ENCODE peak calls at places on chromosomes 1 and 21, in six cellular contexts. S is GM12891, D is H1, T is K562, V is GM12878, W is HepG2. F is an unnamed sample.

GRCh38 chr1:181910905-181911304 is 150.6 kb downstream of the ZNF648 start:
- DNase-seq in V (no peak), S (no peak), W (no peak), T (peak), D (no peak), F (no peak)

GRCh38 chr1:64136749-64137568 is 66.5 kb upstream of the UBE2U start:
- DNase-seq in V (peak), W (peak), D (peak), T (peak), S (peak), F (peak)

GRCh38 chr21:42623684-42624083 is 29.7 kb upstream of the PDE9A start:
- DNase-seq in D (no peak), W (no peak), T (no peak), S (no peak), V (no peak), F (no peak)

GRCh38 chr1:56788102-56788501 is 31.1 kb downstream of the FYB2 start:
- DNase-seq in D (no peak), V (no peak), T (no peak), W (peak), S (no peak), F (no peak)

GRCh38 chr1:43152866-43153265 is 19.2 kb downstream of the EBNA1BP2 start:
- DNase-seq in S (no peak), D (no peak), T (no peak), W (no peak), V (no peak), F (no peak)

GRCh38 chr1:77273891-77274290 is 7.9 kb upstream of the AK5 start:
- DNase-seq in W (no peak), V (no peak), T (no peak), D (no peak), S (no peak), F (no peak)

GRCh38 chr1:18569251-18569650 is 61.4 kb upstream of the PAX7 start:
- DNase-seq in S (no peak), T (no peak), V (no peak), D (no peak), W (no peak), F (no peak)

GRCh38 chr1:218878369-218878768 is 295.3 kb upstream of the LYPLAL1 start:
- DNase-seq in V (no peak), T (no peak), D (no peak), S (no peak), W (no peak), F (no peak)

GRCh38 chr1:16984717-16985116 is 4.3 kb upstream of the MFAP2 start:
- DNase-seq in T (no peak), V (no peak), D (no peak), W (no peak), S (no peak), F (no peak)

GRCh38 chr1:25804244-25804963 is 4.4 kb downstream of the SELENON start:
- DNase-seq in W (no peak), S (no peak), V (no peak), T (no peak), D (no peak), F (peak)

GRCh38 chr1:23544444-23545389 is 13.7 kb upstream of the E2F2 start:
- DNase-seq in T (peak), V (no peak), W (peak), D (no peak), S (no peak), F (no peak)
- TF ChIP-seq TAF1 in T (no peak), V (no peak), W (no peak), D (no peak), S (no peak), F (no peak)

DNA sequence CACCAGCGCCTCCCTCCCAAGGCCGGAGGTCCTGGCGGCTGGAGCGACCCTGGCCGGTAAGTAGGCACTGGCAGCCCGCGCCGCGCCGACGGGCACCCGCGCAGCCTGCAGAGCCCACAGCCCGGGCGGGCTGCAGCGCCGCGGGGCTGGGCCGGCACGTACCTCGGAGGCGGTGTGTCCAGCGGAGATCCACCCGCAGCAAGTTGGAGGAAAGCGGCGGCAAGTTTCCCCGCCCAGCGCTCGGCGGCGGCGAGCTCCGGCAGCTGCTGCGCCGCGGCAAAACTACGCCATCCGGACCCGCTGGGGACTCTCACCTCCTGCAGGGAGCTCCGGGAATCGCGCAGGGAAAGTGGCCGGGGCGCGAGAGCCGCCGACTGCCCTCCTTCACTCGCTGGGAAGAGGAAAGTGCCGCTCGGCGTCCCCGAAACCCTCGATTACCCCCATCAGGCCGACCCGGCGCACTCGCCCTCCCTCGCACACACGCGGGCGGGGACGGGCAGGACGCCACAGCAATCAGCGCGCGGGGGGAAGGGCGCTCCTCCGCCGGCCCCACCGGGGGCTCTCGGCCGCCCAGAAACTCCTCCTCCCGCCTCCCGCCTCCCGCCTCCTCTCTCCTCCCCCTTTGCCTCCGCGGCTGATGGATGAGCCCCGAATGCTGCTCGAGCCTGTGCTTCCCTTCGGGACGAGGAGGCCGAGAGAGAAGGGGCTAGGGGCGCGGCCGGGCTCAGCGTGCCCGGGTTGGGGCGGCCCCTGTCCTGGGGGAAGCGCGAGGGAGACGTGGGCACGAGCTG is at the start of gene TGFBR3:
- DNase-seq in W (peak), D (no peak), S (peak), T (peak), V (no peak), F (peak)
- TF ChIP-seq POLR2A in W (peak), D (peak), S (peak), T (peak), V (peak), F (peak)

GRCh38 chr1:200838676-200839445 is 33.9 kb upstream of the GPR25 start:
- DNase-seq in D (no peak), W (no peak), V (no peak), T (no peak), S (no peak), F (no peak)
- TF ChIP-seq TAF1 in D (no peak), W (no peak), V (no peak), T (no peak), S (no peak), F (no peak)

GRCh38 chr1:15540201-15540600 is 13.6 kb downstream of the DNAJC16 start:
- DNase-seq in V (no peak), T (no peak), S (no peak), W (no peak), D (no peak), F (no peak)

GRCh38 chr1:15541231-15541792 is 14.7 kb downstream of the DNAJC16 start:
- DNase-seq in W (no peak), S (no peak), V (no peak), D (no peak), T (no peak), F (no peak)

GRCh38 chr1:15546641-15547040 is 20.0 kb downstream of the DNAJC16 start:
- DNase-seq in V (no peak), D (no peak), T (no peak), S (no peak), W (no peak), F (no peak)

GRCh38 chr1:15543589-15544568 is 17.2 kb downstream of the DNAJC16 start:
- DNase-seq in T (peak), W (no peak), D (no peak), V (no peak), S (no peak), F (no peak)

GRCh38 chr1:15542685-15543588 is 16.3 kb downstream of the DNAJC16 start:
- DNase-seq in W (no peak), V (no peak), S (no peak), T (no peak), D (no peak), F (no peak)
- TF ChIP-seq POLR2A in W (no peak), V (no peak), S (no peak), T (no peak), D (no peak), F (no peak)

GRCh38 chr1:14787604-14788003 is 189.1 kb downstream of the KAZN start:
- DNase-seq in T (no peak), V (no peak), S (no peak), W (no peak), D (no peak), F (no peak)
- TF ChIP-seq TAF1 in T (no peak), V (no peak), S (no peak), W (no peak), D (no peak), F (no peak)

GRCh38 chr1:154955718-154956513 is at the start of gene PBXIP1:
- DNase-seq in W (peak), V (peak), T (peak), S (peak), D (no peak), F (peak)
- TF ChIP-seq POLR2A in W (peak), V (peak), T (no peak), S (no peak), D (no peak), F (no peak)

GRCh38 chr1:40868051-40868723 is 6.0 kb upstream of the CITED4 start:
- DNase-seq in D (no peak), T (peak), V (no peak), S (no peak), W (peak), F (no peak)
- TF ChIP-seq TAF1 in D (no peak), T (no peak), V (no peak), S (no peak), W (no peak), F (no peak)

GRCh38 chr1:23800396-23801337 is at the start of gene GALE:
- DNase-seq in T (peak), W (peak), S (peak), D (no peak), V (peak), F (peak)
- TF ChIP-seq POLR2A in T (peak), W (peak), S (peak), D (no peak), V (peak), F (peak)

F was measured in GM12892.